ENCODE peak calls at places on chromosomes 6 and 20, in seven cellular contexts. D, N, L, G, E, B and P are unnamed samples.

GRCh38 chr6:10425973-10426780 is 11.3 kb upstream of the TFAP2A start:
- DNase-seq in D (no peak), N (peak), L (no peak), G (no peak), E (no peak), B (no peak), P (peak)

GRCh38 chr20:34522969-34523871 is 7.0 kb downstream of the DYNLRB1 start:
- DNase-seq in D (peak), N (peak), L (peak), G (peak), E (peak), B (peak), P (no peak)

GRCh38 chr20:59942245-59942644 is 2.1 kb downstream of the FAM217B start:
- DNase-seq in D (no peak), N (no peak), L (no peak), G (no peak), E (no peak), B (no peak), P (no peak)

GRCh38 chr20:7926767-7927166 is 13.5 kb downstream of the HAO1 start:
- DNase-seq in D (no peak), N (no peak), L (no peak), G (no peak), E (peak), B (peak), P (no peak)

GRCh38 chr6:101114703-101115102 is 233.6 kb upstream of the ASCC3 start:
- DNase-seq in D (no peak), N (peak), L (no peak), G (no peak), E (peak), B (peak), P (peak)

GRCh38 chr20:19958243-19958642 is 58.9 kb upstream of the NAA20 start:
- DNase-seq in D (no peak), N (no peak), L (no peak), G (no peak), E (no peak), B (no peak), P (no peak)

GRCh38 chr6:14476793-14477531 is 359.4 kb downstream of the CD83 start:
- DNase-seq in D (no peak), N (no peak), L (no peak), G (no peak), E (peak), B (peak), P (no peak)

GRCh38 chr20:34988176-34988540 is 32.5 kb downstream of the MYH7B start:
- DNase-seq in D (no peak), N (no peak), L (no peak), G (no peak), E (peak), B (peak), P (no peak)

GRCh38 chr6:30800876-30801275 is 56.5 kb upstream of the IER3 start:
- DNase-seq in D (no peak), N (no peak), L (no peak), G (no peak), E (no peak), B (no peak), P (no peak)

GRCh38 chr6:32046450-32047083 is 8.4 kb downstream of the CYP21A2 start:
- DNase-seq in D (no peak), N (no peak), L (no peak), G (no peak), E (no peak), B (peak), P (no peak)

GRCh38 chr6:96450082-96450759 is 71.4 kb upstream of the UFL1 start:
- DNase-seq in D (no peak), N (no peak), L (no peak), G (no peak), E (no peak), B (no peak), P (no peak)

GRCh38 chr20:37651932-37652331 is 41.9 kb upstream of the CTNNBL1 start:
- DNase-seq in D (no peak), N (peak), L (no peak), G (no peak), E (no peak), B (peak), P (peak)
- TF ChIP-seq CTCF in D (no peak), N (peak), L (peak), G (no peak), E (peak), B (peak), P (peak)

DNA sequence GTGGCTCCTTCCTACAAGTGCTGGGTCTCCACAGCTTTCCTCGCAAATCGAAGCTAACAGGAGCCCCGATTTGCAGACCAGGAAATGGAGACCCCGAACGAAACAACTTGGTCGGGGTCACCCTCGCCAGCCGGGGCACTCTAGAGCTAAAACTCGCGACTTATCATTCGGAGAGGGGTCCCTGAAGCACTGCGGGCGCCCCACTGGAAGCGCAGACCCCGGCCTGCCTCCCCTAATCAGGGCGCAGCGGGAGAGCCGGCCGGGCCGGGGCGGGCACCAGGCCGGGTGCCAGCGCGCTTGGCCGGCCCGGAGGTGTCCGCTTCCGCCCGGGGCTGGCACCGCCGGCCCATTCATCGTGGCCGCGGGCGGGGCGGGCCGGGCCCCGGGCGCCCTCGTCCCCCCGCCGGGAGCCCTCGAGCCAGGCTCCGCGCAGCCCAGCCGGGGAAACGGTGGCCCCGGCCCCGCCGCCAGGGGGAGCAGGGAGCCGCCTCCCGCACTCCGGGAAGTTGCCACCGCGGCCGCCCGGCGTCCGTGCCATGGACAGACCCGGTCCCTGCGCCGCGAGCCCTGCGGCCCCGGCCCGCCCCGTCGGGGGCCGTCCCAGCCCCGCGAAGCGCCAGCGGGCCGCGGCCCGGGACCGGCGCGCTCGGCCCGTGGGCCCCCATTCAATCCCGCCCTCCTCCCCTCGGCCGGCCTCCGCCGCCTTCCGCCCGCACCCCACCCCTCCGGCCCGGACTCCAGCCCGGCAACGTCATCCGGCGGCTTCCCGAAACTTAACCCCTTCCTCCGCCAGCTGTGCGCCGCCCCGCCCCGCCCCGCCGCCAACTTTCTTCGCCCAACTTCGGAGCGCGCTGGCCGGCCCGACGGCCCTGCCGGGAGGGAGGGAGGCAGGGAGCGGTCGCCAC is 954 bp downstream of the RRBP1 start:
- DNase-seq in D (peak), N (peak), L (peak), G (peak), E (peak), B (peak), P (peak)
- TF ChIP-seq CTCF in D (peak), N (peak), L (peak), G (peak), E (peak), B (no peak), P (peak)

GRCh38 chr6:169212436-169212835 is 41.2 kb downstream of the THBS2 start:
- DNase-seq in D (no peak), N (no peak), L (no peak), G (no peak), E (no peak), B (no peak), P (no peak)

GRCh38 chr6:169213814-169214520 is 39.7 kb downstream of the THBS2 start:
- DNase-seq in D (no peak), N (no peak), L (no peak), G (no peak), E (no peak), B (no peak), P (no peak)

GRCh38 chr6:169215201-169215661 is 38.4 kb downstream of the THBS2 start:
- DNase-seq in D (no peak), N (no peak), L (no peak), G (no peak), E (peak), B (peak), P (no peak)

GRCh38 chr6:169211881-169212280 is 41.8 kb downstream of the THBS2 start:
- DNase-seq in D (no peak), N (no peak), L (no peak), G (no peak), E (no peak), B (no peak), P (no peak)

GRCh38 chr6:169212897-169213813 is 40.5 kb downstream of the THBS2 start:
- DNase-seq in D (peak), N (peak), L (peak), G (peak), E (peak), B (peak), P (peak)
- TF ChIP-seq CTCF in D (no peak), N (no peak), L (peak), G (no peak), E (peak), B (peak), P (no peak)

GRCh38 chr20:33281550-33282146 is 1.4 kb upstream of the BPIFB1 start:
- DNase-seq in D (no peak), N (no peak), L (no peak), G (no peak), E (no peak), B (no peak), P (no peak)

GRCh38 chr20:33282196-33282934 is 649 bp upstream of the BPIFB1 start:
- DNase-seq in D (no peak), N (no peak), L (no peak), G (no peak), E (no peak), B (no peak), P (peak)

GRCh38 chr20:33280000-33280680 is 2.9 kb upstream of the BPIFB1 start:
- DNase-seq in D (no peak), N (no peak), L (no peak), G (no peak), E (no peak), B (no peak), P (no peak)

GRCh38 chr20:33279261-33279910 is 3.6 kb upstream of the BPIFB1 start:
- DNase-seq in D (no peak), N (no peak), L (no peak), G (no peak), E (no peak), B (no peak), P (no peak)

DNA sequence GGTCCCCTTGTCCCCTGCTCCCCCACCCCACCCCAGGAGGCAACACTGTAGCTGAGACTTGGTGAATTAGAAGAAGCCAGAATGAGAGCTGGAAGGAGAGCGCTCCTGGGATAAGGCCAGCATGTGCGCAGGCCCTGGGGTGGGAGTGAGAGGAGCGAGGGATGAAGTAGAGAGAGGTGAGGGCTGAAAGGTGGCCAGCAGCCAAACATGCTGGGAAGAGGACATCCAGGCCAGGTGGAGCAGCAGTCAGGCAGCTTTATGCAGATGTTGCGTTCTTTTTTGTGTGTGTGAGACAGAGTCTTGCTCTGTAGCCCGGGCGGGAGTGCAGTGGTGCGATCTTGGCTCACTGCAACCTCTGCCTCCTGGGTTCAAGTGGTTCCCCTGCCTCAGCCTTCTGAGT is 2.2 kb upstream of the BPIFB1 start:
- DNase-seq in D (no peak), N (no peak), L (no peak), G (no peak), E (no peak), B (no peak), P (no peak)
- TF ChIP-seq CTCF in D (no peak), N (no peak), L (no peak), G (no peak), E (no peak), B (no peak), P (no peak)

GRCh38 chr6:25013249-25013648 is 77.5 kb upstream of the RIPOR2 start:
- DNase-seq in D (no peak), N (no peak), L (no peak), G (no peak), E (no peak), B (no peak), P (no peak)
- TF ChIP-seq CTCF in D (no peak), N (no peak), L (no peak), G (no peak), E (no peak), B (no peak), P (peak)

GRCh38 chr6:56353860-56354259 is 106.5 kb upstream of the COL21A1 start:
- DNase-seq in D (no peak), N (no peak), L (no peak), G (no peak), E (no peak), B (no peak), P (no peak)
- TF ChIP-seq CTCF in D (no peak), N (no peak), L (no peak), G (no peak), E (no peak), B (no peak), P (no peak)

GRCh38 chr20:37498066-37498702 is 22.9 kb upstream of the NNAT start:
- DNase-seq in D (no peak), N (no peak), L (no peak), G (no peak), E (peak), B (no peak), P (no peak)

GRCh38 chr20:37503256-37503927 is 17.7 kb upstream of the NNAT start:
- DNase-seq in D (no peak), N (no peak), L (no peak), G (no peak), E (no peak), B (no peak), P (no peak)

GRCh38 chr20:37501940-37502339 is 19.1 kb upstream of the NNAT start:
- DNase-seq in D (no peak), N (peak), L (no peak), G (no peak), E (no peak), B (no peak), P (no peak)

GRCh38 chr20:37502654-37503053 is 18.4 kb upstream of the NNAT start:
- DNase-seq in D (no peak), N (no peak), L (no peak), G (no peak), E (no peak), B (no peak), P (no peak)

DNA sequence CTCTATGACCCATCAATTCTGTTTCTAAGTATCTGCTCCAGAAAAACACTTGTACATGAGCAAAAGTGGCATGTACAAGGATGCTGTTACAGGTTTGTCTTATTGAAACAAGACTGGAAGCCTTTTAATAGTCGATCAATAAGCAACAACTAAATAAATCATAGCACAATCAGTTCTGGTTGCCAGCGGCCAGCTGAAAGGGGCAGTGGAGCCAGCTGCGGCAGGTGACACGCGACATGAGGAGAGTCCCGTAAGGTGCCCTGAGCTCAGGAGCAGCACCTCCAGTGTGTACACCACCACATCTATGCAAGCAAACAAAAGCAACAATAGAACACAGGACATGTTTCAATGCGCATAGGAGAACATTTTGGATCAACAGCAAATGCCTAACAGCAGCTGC is 20.7 kb upstream of the NNAT start:
- DNase-seq in D (no peak), N (no peak), L (no peak), G (no peak), E (no peak), B (no peak), P (no peak)
- TF ChIP-seq CTCF in D (no peak), N (no peak), L (no peak), G (no peak), E (no peak), B (no peak), P (no peak)

DNA sequence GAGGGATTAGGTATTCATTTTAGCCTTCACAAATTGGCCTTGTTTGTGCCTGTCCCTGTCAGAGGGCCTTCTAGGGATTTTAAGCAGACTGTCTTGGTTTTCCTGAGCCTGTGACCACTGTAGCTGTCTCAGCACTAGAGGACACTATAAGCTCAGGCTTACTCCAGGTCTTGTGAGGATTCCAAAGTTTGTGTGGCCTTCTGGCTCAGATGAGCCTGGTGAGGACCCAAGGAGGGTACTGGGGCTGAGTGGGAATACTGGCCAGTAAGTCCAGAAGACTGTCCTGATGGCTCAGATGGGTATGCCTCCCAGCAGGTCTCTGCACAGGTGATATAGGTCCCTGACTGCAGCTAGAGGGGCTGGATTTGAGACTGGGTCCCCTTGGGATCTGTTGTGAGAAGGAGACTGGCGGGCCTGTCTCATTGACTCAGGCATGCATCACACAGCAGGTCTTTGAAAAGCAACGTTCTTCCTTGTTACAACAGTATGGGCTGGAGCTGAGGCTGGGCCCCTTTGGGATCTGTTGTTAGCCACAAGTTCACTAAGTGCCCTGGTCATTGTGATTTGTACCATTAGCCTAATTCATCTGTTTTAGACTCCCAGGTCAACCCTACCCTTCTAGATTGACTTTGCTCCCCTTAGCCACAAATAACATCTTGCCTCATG is 26.3 kb upstream of the TFB1M start:
- DNase-seq in D (no peak), N (peak), L (no peak), G (no peak), E (peak), B (peak), P (no peak)
- TF ChIP-seq CTCF in D (no peak), N (no peak), L (peak), G (no peak), E (peak), B (peak), P (no peak)